ENCODE peak calls at places on chromosomes 4 and X, in ten cellular contexts. One of them, this sample, is unnamed. For H3K4me1, the result is how much of the 10 kb centered on the place peaks cover.

GRCh38 chr4:148857234-148857972 is 415.2 kb upstream of the NR3C2 start:
- ATAC-seq in heart left ventricle: no peak
- ATAC-seq in HCT116: no peak
- ATAC-seq in right cardiac atrium: no peak
- ATAC-seq in lung: no peak
- ATAC-seq in aorta: no peak
- ATAC-seq in A549: no peak
- ATAC-seq in upper lobe of left lung: no peak
- ATAC-seq in GM23338: no peak
- ATAC-seq in pancreas: no peak
- ATAC-seq in this sample: no peak

GRCh38 chr4:124202106-124202505 is 510.4 kb downstream of the ANKRD50 start:
- ATAC-seq in heart left ventricle: no peak
- ATAC-seq in HCT116: no peak
- ATAC-seq in right cardiac atrium: peak
- ATAC-seq in lung: no peak
- ATAC-seq in aorta: peak
- ATAC-seq in A549: no peak
- ATAC-seq in upper lobe of left lung: no peak
- ATAC-seq in GM23338: no peak
- ATAC-seq in pancreas: peak
- ATAC-seq in this sample: peak

GRCh38 chr4:4481394-4482000 is 60.4 kb downstream of the STX18 start:
- ATAC-seq in heart left ventricle: no peak
- ATAC-seq in HCT116: no peak
- ATAC-seq in right cardiac atrium: no peak
- ATAC-seq in lung: no peak
- ATAC-seq in aorta: no peak
- ATAC-seq in A549: no peak
- ATAC-seq in upper lobe of left lung: no peak
- ATAC-seq in GM23338: peak
- ATAC-seq in pancreas: no peak
- ATAC-seq in this sample: no peak

GRCh38 chr4:37661643-37662221 is 24.4 kb downstream of the RELL1 start:
- ATAC-seq in heart left ventricle: no peak
- ATAC-seq in HCT116: no peak
- ATAC-seq in right cardiac atrium: no peak
- ATAC-seq in lung: no peak
- ATAC-seq in aorta: no peak
- ATAC-seq in A549: no peak
- ATAC-seq in upper lobe of left lung: no peak
- ATAC-seq in GM23338: no peak
- ATAC-seq in pancreas: no peak
- ATAC-seq in this sample: peak

GRCh38 chr4:147109800-147110199 is 164.1 kb upstream of the TTC29 start:
- ATAC-seq in heart left ventricle: no peak
- ATAC-seq in HCT116: no peak
- ATAC-seq in right cardiac atrium: no peak
- ATAC-seq in lung: no peak
- ATAC-seq in aorta: no peak
- ATAC-seq in A549: no peak
- ATAC-seq in upper lobe of left lung: no peak
- ATAC-seq in GM23338: no peak
- ATAC-seq in pancreas: no peak
- ATAC-seq in this sample: no peak

GRCh38 chr4:37648084-37648817 is 37.9 kb downstream of the RELL1 start:
- ATAC-seq in heart left ventricle: peak
- ATAC-seq in HCT116: peak
- ATAC-seq in right cardiac atrium: peak
- ATAC-seq in lung: peak
- ATAC-seq in aorta: peak
- ATAC-seq in A549: peak
- ATAC-seq in upper lobe of left lung: peak
- ATAC-seq in GM23338: no peak
- ATAC-seq in pancreas: peak
- ATAC-seq in this sample: peak

GRCh38 chrX:119189586-119189985 is 46.5 kb upstream of the PGRMC1 start:
- ATAC-seq in heart left ventricle: peak
- ATAC-seq in HCT116: no peak
- ATAC-seq in right cardiac atrium: peak
- ATAC-seq in lung: peak
- ATAC-seq in aorta: peak
- ATAC-seq in A549: no peak
- ATAC-seq in upper lobe of left lung: peak
- ATAC-seq in GM23338: no peak
- ATAC-seq in pancreas: peak
- ATAC-seq in this sample: peak

GRCh38 chr4:52850406-52851119 is 11.6 kb upstream of the RASL11B start:
- ATAC-seq in heart left ventricle: no peak
- ATAC-seq in HCT116: no peak
- ATAC-seq in right cardiac atrium: no peak
- ATAC-seq in lung: no peak
- ATAC-seq in aorta: no peak
- ATAC-seq in A549: no peak
- ATAC-seq in upper lobe of left lung: no peak
- ATAC-seq in GM23338: no peak
- ATAC-seq in pancreas: no peak
- ATAC-seq in this sample: no peak

GRCh38 chr4:4730214-4730613 is 129.3 kb upstream of the MSX1 start:
- ATAC-seq in heart left ventricle: no peak
- ATAC-seq in HCT116: no peak
- ATAC-seq in right cardiac atrium: no peak
- ATAC-seq in lung: no peak
- ATAC-seq in aorta: no peak
- ATAC-seq in A549: no peak
- ATAC-seq in upper lobe of left lung: no peak
- ATAC-seq in GM23338: no peak
- ATAC-seq in pancreas: no peak
- ATAC-seq in this sample: no peak

GRCh38 chr4:70749313-70749712 is 27.5 kb downstream of the RUFY3 start:
- ATAC-seq in heart left ventricle: no peak
- ATAC-seq in HCT116: no peak
- ATAC-seq in right cardiac atrium: no peak
- ATAC-seq in lung: no peak
- ATAC-seq in aorta: no peak
- ATAC-seq in A549: no peak
- ATAC-seq in upper lobe of left lung: no peak
- ATAC-seq in GM23338: no peak
- ATAC-seq in pancreas: no peak
- ATAC-seq in this sample: no peak

GRCh38 chr4:161329852-161330251 is 833.9 kb downstream of the FSTL5 start:
- ATAC-seq in heart left ventricle: no peak
- ATAC-seq in HCT116: no peak
- ATAC-seq in right cardiac atrium: no peak
- ATAC-seq in lung: no peak
- ATAC-seq in aorta: no peak
- ATAC-seq in A549: no peak
- ATAC-seq in upper lobe of left lung: no peak
- ATAC-seq in GM23338: no peak
- ATAC-seq in pancreas: no peak
- ATAC-seq in this sample: no peak

GRCh38 chrX:146278381-146278780 is 460.8 kb downstream of the SLITRK2 start:
- ATAC-seq in heart left ventricle: no peak
- ATAC-seq in HCT116: no peak
- ATAC-seq in right cardiac atrium: no peak
- ATAC-seq in lung: no peak
- ATAC-seq in aorta: no peak
- ATAC-seq in A549: no peak
- ATAC-seq in upper lobe of left lung: no peak
- ATAC-seq in GM23338: no peak
- ATAC-seq in pancreas: no peak
- ATAC-seq in this sample: no peak

GRCh38 chrX:53930513-53931380 is 113.5 kb downstream of the PHF8 start:
- ATAC-seq in heart left ventricle: no peak
- ATAC-seq in HCT116: no peak
- ATAC-seq in right cardiac atrium: no peak
- ATAC-seq in lung: no peak
- ATAC-seq in aorta: no peak
- ATAC-seq in A549: peak
- ATAC-seq in upper lobe of left lung: no peak
- ATAC-seq in GM23338: no peak
- ATAC-seq in pancreas: no peak
- ATAC-seq in this sample: no peak

GRCh38 chr4:143386812-143387211 is 50.1 kb downstream of the GAB1 start:
- ATAC-seq in heart left ventricle: no peak
- ATAC-seq in HCT116: no peak
- ATAC-seq in right cardiac atrium: no peak
- ATAC-seq in lung: no peak
- ATAC-seq in aorta: no peak
- ATAC-seq in A549: no peak
- ATAC-seq in upper lobe of left lung: no peak
- ATAC-seq in GM23338: peak
- ATAC-seq in pancreas: no peak
- ATAC-seq in this sample: no peak

DNA sequence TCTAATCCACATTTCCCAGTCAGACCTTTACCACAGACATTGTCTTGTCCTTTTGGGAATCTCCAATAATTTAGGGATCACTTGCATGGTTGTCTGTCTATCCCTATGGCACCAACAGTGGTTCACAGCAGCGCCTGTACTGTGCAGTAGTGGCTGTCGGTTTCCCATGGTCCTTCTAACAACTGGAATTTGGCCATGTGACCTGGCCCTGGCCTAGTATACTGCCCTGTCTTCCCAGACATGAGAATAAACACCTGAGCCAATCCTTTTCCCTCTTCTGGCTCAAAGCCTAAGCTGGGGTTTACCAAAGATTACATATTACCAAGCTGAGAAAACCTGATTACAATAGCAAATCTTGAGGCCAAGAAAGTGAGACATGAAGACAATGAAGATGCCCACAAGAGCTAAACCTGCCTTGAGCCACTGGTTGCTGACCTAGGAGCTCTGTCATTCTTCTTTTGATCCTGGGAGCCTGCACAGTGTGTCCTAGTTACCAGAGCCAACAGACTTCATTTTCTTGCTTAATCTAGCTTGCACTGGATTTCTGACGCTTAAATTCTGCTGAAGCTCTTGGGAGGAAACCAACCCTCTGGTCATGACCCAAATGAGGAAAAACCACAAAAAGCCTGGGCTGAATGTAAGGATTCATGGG is 92.1 kb downstream of the SCD5 start:
- ATAC-seq in heart left ventricle: peak
- ATAC-seq in HCT116: no peak
- ATAC-seq in right cardiac atrium: peak
- ATAC-seq in lung: no peak
- ATAC-seq in aorta: peak
- ATAC-seq in A549: no peak
- ATAC-seq in upper lobe of left lung: no peak
- ATAC-seq in GM23338: no peak
- ATAC-seq in pancreas: peak
- ATAC-seq in this sample: peak
- H3K4me1 ChIP-seq in heart left ventricle: under half
- H3K4me1 ChIP-seq in HCT116: under half
- H3K4me1 ChIP-seq in right cardiac atrium: under half
- H3K4me1 ChIP-seq in lung: under half
- H3K4me1 ChIP-seq in aorta: under half
- H3K4me1 ChIP-seq in A549: under half
- H3K4me1 ChIP-seq in upper lobe of left lung: under half
- H3K4me1 ChIP-seq in GM23338: under half
- H3K4me1 ChIP-seq in pancreas: under half
- H3K4me1 ChIP-seq in this sample: under half

DNA sequence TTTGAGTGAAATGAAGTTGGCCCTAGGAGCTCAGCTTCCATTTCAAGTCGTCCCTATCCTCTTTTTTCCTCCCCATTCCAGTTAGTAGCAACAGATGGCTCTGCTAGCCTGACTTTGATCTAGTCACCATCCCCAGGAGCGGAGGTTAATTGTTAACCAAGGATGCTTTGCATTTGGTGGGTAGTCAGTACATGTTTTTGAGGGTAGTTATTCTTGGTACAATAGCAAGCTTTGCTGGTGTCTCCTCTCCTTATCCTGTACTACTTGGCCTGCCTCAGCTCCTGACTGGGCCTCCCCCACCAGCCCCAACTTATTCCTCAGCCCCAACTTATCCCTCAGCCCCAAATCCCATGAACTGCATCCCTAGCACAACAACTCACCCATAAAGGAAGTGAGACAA is 14.8 kb upstream of the RTL5 start:
- ATAC-seq in heart left ventricle: no peak
- ATAC-seq in HCT116: no peak
- ATAC-seq in right cardiac atrium: no peak
- ATAC-seq in lung: no peak
- ATAC-seq in aorta: no peak
- ATAC-seq in A549: no peak
- ATAC-seq in upper lobe of left lung: no peak
- ATAC-seq in GM23338: no peak
- ATAC-seq in pancreas: peak
- ATAC-seq in this sample: no peak
- H3K4me1 ChIP-seq in heart left ventricle: under half
- H3K4me1 ChIP-seq in HCT116: under half
- H3K4me1 ChIP-seq in right cardiac atrium: under half
- H3K4me1 ChIP-seq in lung: under half
- H3K4me1 ChIP-seq in aorta: under half
- H3K4me1 ChIP-seq in A549: under half
- H3K4me1 ChIP-seq in upper lobe of left lung: under half
- H3K4me1 ChIP-seq in GM23338: under half
- H3K4me1 ChIP-seq in pancreas: under half
- H3K4me1 ChIP-seq in this sample: under half

DNA sequence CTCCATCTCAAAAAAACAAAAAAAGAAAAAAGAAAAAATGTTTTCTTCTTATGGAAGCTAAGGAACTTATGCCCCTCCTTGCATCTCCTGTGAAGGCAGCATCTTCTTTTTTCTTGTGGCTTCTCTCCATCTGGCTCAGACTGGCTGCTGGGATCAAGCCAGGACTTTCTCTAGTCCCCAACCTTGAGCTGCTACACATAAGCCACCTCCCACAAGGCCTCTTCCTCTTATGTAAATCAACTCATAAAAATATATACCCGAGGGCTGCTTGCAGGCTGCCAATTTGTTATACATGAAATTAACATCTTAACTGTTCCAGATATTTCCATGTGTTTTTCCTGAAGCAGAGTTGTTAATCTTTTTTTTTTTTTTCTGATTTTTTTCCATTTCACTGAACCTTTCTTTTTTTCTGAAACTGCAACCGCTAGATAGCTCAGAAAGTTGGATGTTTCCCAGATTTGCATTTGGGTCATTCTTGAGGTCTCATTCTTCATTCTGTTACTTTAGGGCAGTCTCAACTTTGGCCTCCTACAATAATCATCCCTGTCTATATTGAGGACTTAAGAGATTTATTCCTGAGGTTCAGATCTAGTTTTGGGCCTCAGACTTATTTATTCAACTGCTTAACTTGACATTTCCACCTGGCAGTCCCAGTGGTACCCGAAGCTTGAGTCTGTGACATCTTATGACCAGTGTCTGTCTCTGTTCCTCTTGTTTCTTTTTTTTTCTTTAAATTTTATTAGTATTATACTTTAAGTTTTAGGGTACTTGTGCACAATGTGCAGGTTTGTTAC is 10.3 kb downstream of the SNX25 start:
- ATAC-seq in heart left ventricle: peak
- ATAC-seq in HCT116: no peak
- ATAC-seq in right cardiac atrium: peak
- ATAC-seq in lung: no peak
- ATAC-seq in aorta: no peak
- ATAC-seq in A549: no peak
- ATAC-seq in upper lobe of left lung: no peak
- ATAC-seq in GM23338: no peak
- ATAC-seq in pancreas: peak
- ATAC-seq in this sample: peak
- H3K4me1 ChIP-seq in heart left ventricle: under half
- H3K4me1 ChIP-seq in HCT116: under half
- H3K4me1 ChIP-seq in right cardiac atrium: under half
- H3K4me1 ChIP-seq in lung: under half
- H3K4me1 ChIP-seq in aorta: under half
- H3K4me1 ChIP-seq in A549: under half
- H3K4me1 ChIP-seq in upper lobe of left lung: under half
- H3K4me1 ChIP-seq in GM23338: under half
- H3K4me1 ChIP-seq in pancreas: under half
- H3K4me1 ChIP-seq in this sample: under half

GRCh38 chr4:79959652-79960051 is 113.4 kb downstream of the ANTXR2 start:
- ATAC-seq in heart left ventricle: no peak
- ATAC-seq in HCT116: no peak
- ATAC-seq in right cardiac atrium: no peak
- ATAC-seq in lung: no peak
- ATAC-seq in aorta: no peak
- ATAC-seq in A549: no peak
- ATAC-seq in upper lobe of left lung: no peak
- ATAC-seq in GM23338: no peak
- ATAC-seq in pancreas: no peak
- ATAC-seq in this sample: no peak
- H3K4me1 ChIP-seq in heart left ventricle: under half
- H3K4me1 ChIP-seq in HCT116: under half
- H3K4me1 ChIP-seq in right cardiac atrium: under half
- H3K4me1 ChIP-seq in lung: under half
- H3K4me1 ChIP-seq in aorta: under half
- H3K4me1 ChIP-seq in A549: under half
- H3K4me1 ChIP-seq in upper lobe of left lung: under half
- H3K4me1 ChIP-seq in GM23338: under half
- H3K4me1 ChIP-seq in pancreas: under half
- H3K4me1 ChIP-seq in this sample: under half